ENCODE peak calls at places on chromosome 4, in four cellular contexts. Q is tibial artery, V is IMR-90, O is AG04449. G is an unnamed sample.

GRCh38 chr4:2340272-2341061 is 78.0 kb downstream of the ZFYVE28 start:
- DNase-seq in Q (peak; percentile 4), V (no peak), O (no peak), G (no peak)

GRCh38 chr4:169315530-169316306 is 45.0 kb upstream of the SH3RF1 start:
- DNase-seq in Q (no peak), V (peak; percentile 92), O (peak; percentile 57), G (peak; percentile 83)

GRCh38 chr4:114318309-114318708 is 280.3 kb upstream of the UGT8 start:
- DNase-seq in Q (no peak), V (peak; percentile 80), O (no peak), G (no peak)

GRCh38 chr4:54173281-54173912 is 55.7 kb upstream of the PDGFRA start:
- DNase-seq in Q (no peak), V (no peak), O (no peak), G (no peak)

GRCh38 chr4:29390921-29391320 is 1329.2 kb upstream of the PCDH7 start:
- DNase-seq in Q (no peak), V (no peak), O (no peak), G (no peak)

GRCh38 chr4:159443975-159444374 is 341.1 kb downstream of the RAPGEF2 start:
- DNase-seq in Q (no peak), V (peak; percentile 77), O (no peak), G (no peak)

GRCh38 chr4:126269106-126269505 is 954.4 kb downstream of the FAT4 start:
- DNase-seq in Q (peak; percentile 39), V (peak; percentile 7), O (no peak), G (no peak)

GRCh38 chr4:47478799-47479198 is 6.3 kb upstream of the ATP10D start:
- DNase-seq in Q (no peak), V (no peak), O (no peak), G (peak; percentile 20)

GRCh38 chr4:110452546-110452945 is 23.4 kb upstream of the ENPEP start:
- DNase-seq in Q (no peak), V (no peak), O (no peak), G (no peak)

GRCh38 chr4:152360045-152360410 is 175.9 kb downstream of the FBXW7 start:
- DNase-seq in Q (no peak), V (peak; percentile 47), O (no peak), G (peak; percentile 17)

GRCh38 chr4:86005998-86006397 is 353.9 kb downstream of the MAPK10 start:
- DNase-seq in Q (no peak), V (no peak), O (no peak), G (no peak)

GRCh38 chr4:177596035-177596434 is 153.8 kb upstream of the AGA start:
- DNase-seq in Q (no peak), V (peak; percentile 85), O (peak; percentile 3), G (peak; percentile 92)

GRCh38 chr4:71247706-71248105 is 91.1 kb upstream of the SLC4A4 start:
- DNase-seq in Q (no peak), V (no peak), O (no peak), G (no peak)

GRCh38 chr4:10197952-10198351 is 81.4 kb upstream of the WDR1 start:
- DNase-seq in Q (no peak), V (no peak), O (no peak), G (no peak)

GRCh38 chr4:102535398-102536082 is 34.4 kb downstream of the NFKB1 start:
- DNase-seq in Q (no peak), V (peak; percentile 75), O (no peak), G (peak; percentile 61)

GRCh38 chr4:137541866-137542648 is 9.8 kb upstream of the PCDH18 start:
- DNase-seq in Q (no peak), V (no peak), O (no peak), G (no peak)

GRCh38 chr4:80219301-80220025 is 22.2 kb downstream of the PRDM8 start:
- DNase-seq in Q (no peak), V (peak; percentile 60), O (no peak), G (no peak)

GRCh38 chr4:124459922-124460301 is 252.6 kb downstream of the ANKRD50 start:
- DNase-seq in Q (no peak), V (no peak), O (no peak), G (no peak)

GRCh38 chr4:70930530-70931256 is 28.5 kb downstream of the MOB1B start:
- DNase-seq in Q (no peak), V (peak; percentile 19), O (no peak), G (no peak)

GRCh38 chr4:182917182-182918043 is at the start of gene DCTD:
- DNase-seq in Q (peak; percentile 74), V (peak; percentile 65), O (no peak), G (peak; percentile 66)

GRCh38 chr4:2416564-2417195 is 1.8 kb downstream of the ZFYVE28 start:
- DNase-seq in Q (no peak), V (no peak), O (no peak), G (no peak)

GRCh38 chr4:151955721-151956340 is 195.0 kb upstream of the GATB start:
- DNase-seq in Q (no peak), V (peak; percentile 54), O (peak; percentile 7), G (peak; percentile 12)

DNA sequence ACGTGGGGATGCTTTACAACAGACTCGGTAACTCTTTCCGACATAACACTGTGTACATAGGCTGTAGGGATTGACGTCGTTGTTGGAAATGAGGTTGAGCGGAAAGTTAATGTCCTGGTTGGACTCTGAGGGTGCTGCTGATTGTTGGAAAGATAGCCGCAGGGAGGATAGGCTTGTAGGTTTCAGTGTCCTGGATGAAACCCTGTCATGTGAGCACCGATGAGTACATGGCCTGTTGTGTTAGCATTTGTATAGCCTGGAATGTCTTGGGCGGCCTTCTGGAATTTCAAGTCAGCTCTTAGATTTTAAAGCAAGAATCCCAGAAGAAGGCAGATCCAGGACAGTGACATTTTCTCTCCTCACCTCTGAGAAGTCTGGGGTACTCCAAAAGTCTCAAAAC is 63.3 kb downstream of the TBC1D14 start:
- DNase-seq in Q (no peak), V (peak; percentile 47), O (no peak), G (no peak)
- H3K4me3 ChIP-seq in Q (no peak overlapping the region), V (no peak overlapping the region), O (no peak overlapping the region), G (no peak overlapping the region)

DNA sequence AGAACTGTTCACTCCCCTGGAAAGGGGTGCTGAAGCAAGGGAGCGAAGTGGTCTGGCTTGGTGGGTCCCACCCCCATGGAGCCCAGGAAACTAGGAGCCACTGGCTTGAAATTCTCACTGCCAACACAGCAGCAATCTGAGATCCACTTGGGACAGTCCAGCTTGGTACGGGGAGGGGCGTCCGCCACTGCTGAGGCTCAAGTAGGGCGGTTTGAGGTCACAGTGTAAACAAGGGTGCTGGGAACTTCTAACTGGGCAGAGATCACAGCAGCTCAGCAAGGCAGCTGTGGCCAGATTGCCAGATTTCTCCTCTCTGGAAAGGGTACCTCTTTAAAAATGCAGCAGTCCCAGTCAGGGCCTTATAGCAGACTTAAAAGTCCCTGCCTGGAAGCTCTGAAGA is 53.9 kb upstream of the GALNTL6 start:
- DNase-seq in Q (no peak), V (no peak), O (no peak), G (no peak)
- TF ChIP-seq CTCF in Q (no peak), V (no peak), O (no peak), G (no peak)

GRCh38 chr4:73439991-73440390 is 4.0 kb downstream of the AFP start:
- DNase-seq in Q (no peak), V (no peak), O (no peak), G (no peak)

GRCh38 chr4:73438582-73439215 is 2.7 kb downstream of the AFP start:
- DNase-seq in Q (no peak), V (no peak), O (no peak), G (no peak)

GRCh38 chr4:73438048-73438447 is 2.0 kb downstream of the AFP start:
- DNase-seq in Q (no peak), V (no peak), O (no peak), G (no peak)

GRCh38 chr4:73440653-73441052 is 4.6 kb downstream of the AFP start:
- DNase-seq in Q (no peak), V (no peak), O (no peak), G (no peak)

GRCh38 chr4:73439445-73439844 is 3.4 kb downstream of the AFP start:
- DNase-seq in Q (no peak), V (no peak), O (no peak), G (no peak)
- H3K4me3 ChIP-seq in Q (no peak overlapping the region), V (no peak overlapping the region), O (no peak overlapping the region), G (no peak overlapping the region)

DNA sequence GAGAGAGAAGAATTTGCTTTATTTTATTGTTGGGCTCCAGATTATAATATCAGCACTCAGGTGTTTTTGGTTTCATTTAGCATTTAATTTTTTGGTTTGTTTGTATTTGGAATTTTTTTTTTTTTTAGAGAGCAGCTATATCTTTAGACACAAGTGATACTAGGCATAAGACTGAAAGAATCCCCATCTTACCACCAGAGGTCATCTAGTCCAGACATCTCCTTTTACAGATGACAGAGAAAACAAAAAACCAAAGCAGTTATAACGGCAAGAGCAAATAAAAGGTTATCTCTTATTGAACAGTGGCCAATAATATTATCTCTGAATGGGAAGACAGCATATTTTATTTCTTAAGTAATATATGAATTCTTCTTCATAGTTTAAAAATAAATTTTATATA is 22.8 kb downstream of the USP38 start:
- DNase-seq in Q (no peak), V (peak; percentile 50), O (no peak), G (peak; percentile 44)
- TF ChIP-seq CTCF in Q (peak; percentile 38), V (peak; percentile 36), O (peak; percentile 9), G (peak; percentile 44)